ENCODE peak calls at places on chromosomes 7 and 10, in eight cellular contexts. D is AG10803; Y is ovary; M is sigmoid colon; V is CD8-positive, alpha-beta T cell; X is spleen; O is brain microvascular endothelial cell; C is psoas muscle. Z is an unnamed sample.

GRCh38 chr10:60413306-60414012 is 23.8 kb upstream of the ANK3 start:
- DNase-seq in M (no peak), C (no peak), O (no peak), V (no peak), X (no peak), Y (no peak), D (peak), Z (no peak)

GRCh38 chr7:142636751-142637150 is 112.5 kb upstream of the PRSS1 start:
- DNase-seq in V (no peak), X (no peak), C (no peak), O (no peak), D (no peak), M (no peak), Y (no peak), Z (no peak)

GRCh38 chr10:62852961-62853702 is 37.0 kb upstream of the EGR2 start:
- DNase-seq in Y (no peak), C (no peak), X (no peak), V (no peak), M (no peak), O (no peak), D (no peak), Z (no peak)

GRCh38 chr10:110364531-110364937 is 59.8 kb upstream of the SMNDC1 start:
- DNase-seq in C (no peak), M (no peak), D (no peak), V (no peak), O (no peak), Y (no peak), X (no peak), Z (no peak)

GRCh38 chr7:73842248-73842895 is at the start of gene METTL27:
- DNase-seq in M (peak), X (peak), Y (peak), D (peak), C (peak), O (peak), V (peak), Z (peak)

GRCh38 chr10:49761789-49762565 is at the start of gene OGDHL:
- DNase-seq in Y (peak), V (peak), O (peak), X (peak), D (peak), C (peak), M (no peak), Z (peak)

GRCh38 chr10:132813560-132814468 is 27.9 kb upstream of the NKX6-2 start:
- DNase-seq in C (no peak), O (no peak), X (peak), V (no peak), Y (no peak), D (no peak), M (peak), Z (no peak)

GRCh38 chr10:98814459-98814858 is 367.7 kb upstream of the HPS1 start:
- DNase-seq in V (no peak), O (no peak), M (no peak), Y (no peak), X (no peak), D (no peak), C (no peak), Z (no peak)

GRCh38 chr7:113085781-113086390 is 741 bp downstream of the GPR85 start:
- DNase-seq in O (no peak), V (no peak), X (no peak), D (peak), M (no peak), C (no peak), Y (no peak), Z (no peak)

GRCh38 chr7:31890198-31890597 is 180.0 kb downstream of the PDE1C start:
- DNase-seq in V (no peak), Y (no peak), C (no peak), D (peak), O (no peak), M (peak), X (no peak), Z (no peak)

GRCh38 chr7:24702674-24703235 is 54.5 kb downstream of the GSDME start:
- DNase-seq in M (no peak), O (no peak), Y (no peak), D (peak), C (no peak), V (no peak), X (peak), Z (peak)

GRCh38 chr10:47438857-47439474 is 44.9 kb downstream of the ANXA8 start:
- DNase-seq in V (no peak), C (no peak), M (no peak), O (peak), Y (no peak), D (peak), X (peak), Z (peak)

GRCh38 chr7:19284596-19285300 is 139.5 kb upstream of the FERD3L start:
- DNase-seq in X (no peak), C (no peak), Y (no peak), M (no peak), O (no peak), D (peak), V (no peak), Z (peak)

GRCh38 chr10:17538941-17539340 is 78.2 kb downstream of the HACD1 start:
- DNase-seq in Y (no peak), C (no peak), V (no peak), O (no peak), M (no peak), D (no peak), X (no peak), Z (no peak)

GRCh38 chr10:133230387-133231195 is 574 bp downstream of the UTF1 start:
- DNase-seq in M (no peak), D (no peak), C (no peak), V (no peak), O (no peak), Y (no peak), X (peak), Z (no peak)

GRCh38 chr10:24866615-24867583 is 85.5 kb downstream of the PRTFDC1 start:
- DNase-seq in O (peak), D (peak), Y (peak), V (no peak), M (peak), X (no peak), C (peak), Z (peak)

GRCh38 chr10:28082316-28082715 is 83.4 kb upstream of the ODAD2 start:
- DNase-seq in X (no peak), C (no peak), Y (no peak), D (no peak), O (peak), M (no peak), V (no peak), Z (no peak)

GRCh38 chr7:27031289-27032172 is 64.3 kb downstream of the HOXA1 start:
- DNase-seq in Y (no peak), M (no peak), C (no peak), O (peak), X (no peak), D (peak), V (no peak), Z (peak)

GRCh38 chr7:159155410-159155809 is 10.7 kb upstream of the VIPR2 start:
- DNase-seq in D (no peak), Y (no peak), X (no peak), C (no peak), V (no peak), M (no peak), O (no peak), Z (no peak)

GRCh38 chr7:140156460-140157080 is 20.2 kb downstream of the KDM7A start:
- DNase-seq in V (no peak), D (no peak), C (no peak), O (no peak), Y (no peak), M (no peak), X (no peak), Z (no peak)

GRCh38 chr7:21426958-21427860 is 674 bp upstream of the SP4 start:
- DNase-seq in D (peak), X (peak), C (peak), M (peak), O (peak), V (peak), Y (peak), Z (peak)
- TF ChIP-seq CTCF in D (no peak), X (peak), C (peak), M (no peak), O (no peak), V (no peak), Y (peak), Z (no peak)

DNA sequence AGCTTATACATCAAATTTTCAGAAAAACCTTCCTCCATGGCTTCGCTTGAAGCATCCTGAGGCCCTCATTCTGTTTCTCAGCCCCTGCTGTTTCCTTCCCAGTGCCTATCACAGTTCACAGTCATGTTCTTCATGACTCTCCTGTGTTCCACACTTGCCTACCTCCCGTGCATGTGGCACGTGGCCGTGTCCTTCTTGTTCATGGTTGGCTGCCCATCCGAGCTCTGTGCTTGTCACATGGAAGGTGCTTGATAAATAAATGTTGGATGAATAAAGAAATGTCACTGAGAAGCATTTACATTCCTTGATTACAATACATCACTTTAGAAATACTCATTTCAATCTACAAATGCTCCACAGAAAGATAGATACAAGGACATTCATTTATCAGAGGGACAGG is 23.7 kb upstream of the EGFR start:
- DNase-seq in X (no peak), D (no peak), M (no peak), C (no peak), O (no peak), V (no peak), Y (no peak), Z (no peak)
- H3K4me3 ChIP-seq in X (no peak), D (no peak), M (no peak), C (no peak), O (no peak), V (no peak), Y (no peak), Z (no peak)

GRCh38 chr10:106682175-106682574 is 482.3 kb downstream of the SORCS1 start:
- DNase-seq in D (no peak), M (no peak), Y (no peak), X (no peak), V (no peak), O (no peak), C (no peak), Z (peak)
- TF ChIP-seq CTCF in D (peak), M (no peak), Y (no peak), X (no peak), V (no peak), O (no peak), C (no peak), Z (no peak)

GRCh38 chr10:32956365-32957197 is 1.4 kb downstream of the ITGB1 start:
- DNase-seq in X (peak), Y (no peak), V (no peak), C (no peak), D (no peak), O (no peak), M (no peak), Z (no peak)

GRCh38 chr10:32954545-32955298 is 3.3 kb downstream of the ITGB1 start:
- DNase-seq in X (no peak), C (no peak), M (no peak), Y (no peak), V (no peak), D (no peak), O (no peak), Z (peak)

GRCh38 chr10:32955299-32955772 is 2.7 kb downstream of the ITGB1 start:
- DNase-seq in C (no peak), V (no peak), O (no peak), Y (no peak), X (no peak), M (no peak), D (no peak), Z (peak)

GRCh38 chr10:32954080-32954479 is 4.0 kb downstream of the ITGB1 start:
- DNase-seq in Y (no peak), M (no peak), X (no peak), O (no peak), C (no peak), V (no peak), D (no peak), Z (peak)

DNA sequence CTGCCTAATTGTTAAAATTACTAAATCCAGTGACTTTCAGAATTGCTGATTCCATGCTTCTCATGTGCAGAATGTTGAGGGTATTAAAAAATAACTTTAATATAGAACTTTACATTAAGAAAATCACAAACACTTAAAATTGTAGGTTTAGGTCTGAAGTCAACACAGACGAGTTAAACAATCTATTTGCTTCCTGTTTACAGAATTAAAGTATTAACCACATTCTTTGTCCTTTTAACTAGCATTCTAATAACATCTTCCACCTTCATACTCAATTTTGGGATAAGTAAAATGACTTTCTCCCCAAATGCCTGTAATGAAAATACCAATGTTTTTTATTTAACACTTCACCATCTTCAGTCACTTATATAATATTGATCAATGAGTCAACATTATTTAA is 2.2 kb downstream of the ITGB1 start:
- DNase-seq in O (no peak), C (no peak), M (no peak), X (no peak), V (no peak), Y (no peak), D (no peak), Z (peak)
- H3K4me3 ChIP-seq in O (peak), C (peak), M (peak), X (no peak), V (no peak), Y (peak), D (peak), Z (peak)